ENCODE peak calls at places on chromosome 1, in six cellular contexts. One of them, this sample, is unnamed.

GRCh38 chr1:234978397-234979291 is 150.0 kb downstream of the TOMM20 start:
- DNase-seq in HepG2: peak; percentile 96
- DNase-seq in naive thymus-derived CD4-positive, alpha-beta T cell: peak; percentile 39
- DNase-seq in heart right ventricle: no peak
- DNase-seq in SJSA1: peak; percentile 70
- DNase-seq in CD8-positive, alpha-beta memory T cell: no peak
- DNase-seq in this sample: no peak

GRCh38 chr1:159598196-159598595 is 10.6 kb downstream of the APCS start:
- DNase-seq in HepG2: peak; percentile 18
- DNase-seq in naive thymus-derived CD4-positive, alpha-beta T cell: no peak
- DNase-seq in heart right ventricle: no peak
- DNase-seq in SJSA1: peak; percentile 97
- DNase-seq in CD8-positive, alpha-beta memory T cell: no peak
- DNase-seq in this sample: no peak

GRCh38 chr1:171635661-171636060 is 13.6 kb downstream of the MYOCOS start:
- DNase-seq in HepG2: no peak
- DNase-seq in naive thymus-derived CD4-positive, alpha-beta T cell: no peak
- DNase-seq in heart right ventricle: no peak
- DNase-seq in SJSA1: no peak
- DNase-seq in CD8-positive, alpha-beta memory T cell: no peak
- DNase-seq in this sample: no peak

GRCh38 chr1:24928631-24929090 is 1.4 kb downstream of the RUNX3 start:
- DNase-seq in HepG2: no peak
- DNase-seq in naive thymus-derived CD4-positive, alpha-beta T cell: peak; percentile 72
- DNase-seq in heart right ventricle: no peak
- DNase-seq in SJSA1: peak; percentile 62
- DNase-seq in CD8-positive, alpha-beta memory T cell: no peak
- DNase-seq in this sample: no peak

GRCh38 chr1:24047101-24047459 is 64.9 kb downstream of the MYOM3 start:
- DNase-seq in HepG2: peak; percentile 37
- DNase-seq in naive thymus-derived CD4-positive, alpha-beta T cell: no peak
- DNase-seq in heart right ventricle: no peak
- DNase-seq in SJSA1: peak; percentile 47
- DNase-seq in CD8-positive, alpha-beta memory T cell: no peak
- DNase-seq in this sample: peak; percentile 28

GRCh38 chr1:235557495-235557894 is 53.2 kb upstream of the B3GALNT2 start:
- DNase-seq in HepG2: no peak
- DNase-seq in naive thymus-derived CD4-positive, alpha-beta T cell: no peak
- DNase-seq in heart right ventricle: no peak
- DNase-seq in SJSA1: no peak
- DNase-seq in CD8-positive, alpha-beta memory T cell: no peak
- DNase-seq in this sample: no peak

GRCh38 chr1:210129759-210130158 is 102.8 kb upstream of the SERTAD4 start:
- DNase-seq in HepG2: no peak
- DNase-seq in naive thymus-derived CD4-positive, alpha-beta T cell: no peak
- DNase-seq in heart right ventricle: no peak
- DNase-seq in SJSA1: no peak
- DNase-seq in CD8-positive, alpha-beta memory T cell: no peak
- DNase-seq in this sample: no peak

GRCh38 chr1:152002960-152003359 is 9.3 kb upstream of the S100A10 start:
- DNase-seq in HepG2: no peak
- DNase-seq in naive thymus-derived CD4-positive, alpha-beta T cell: no peak
- DNase-seq in heart right ventricle: no peak
- DNase-seq in SJSA1: no peak
- DNase-seq in CD8-positive, alpha-beta memory T cell: no peak
- DNase-seq in this sample: no peak

GRCh38 chr1:85148524-85149250 is 52.1 kb downstream of the SYDE2 start:
- DNase-seq in HepG2: no peak
- DNase-seq in naive thymus-derived CD4-positive, alpha-beta T cell: no peak
- DNase-seq in heart right ventricle: no peak
- DNase-seq in SJSA1: no peak
- DNase-seq in CD8-positive, alpha-beta memory T cell: no peak
- DNase-seq in this sample: no peak

GRCh38 chr1:40987439-40988276 is 8.2 kb downstream of the CTPS1 start:
- DNase-seq in HepG2: no peak
- DNase-seq in naive thymus-derived CD4-positive, alpha-beta T cell: no peak
- DNase-seq in heart right ventricle: no peak
- DNase-seq in SJSA1: no peak
- DNase-seq in CD8-positive, alpha-beta memory T cell: no peak
- DNase-seq in this sample: no peak

GRCh38 chr1:149917590-149918144 is at the start of gene SV2A:
- DNase-seq in HepG2: peak; percentile 34
- DNase-seq in naive thymus-derived CD4-positive, alpha-beta T cell: peak; percentile 20
- DNase-seq in heart right ventricle: peak; percentile 26
- DNase-seq in SJSA1: peak; percentile 35
- DNase-seq in CD8-positive, alpha-beta memory T cell: peak; percentile 28
- DNase-seq in this sample: peak; percentile 36

GRCh38 chr1:6803357-6803756 is 18.1 kb downstream of the CAMTA1 start:
- DNase-seq in HepG2: peak; percentile 19
- DNase-seq in naive thymus-derived CD4-positive, alpha-beta T cell: no peak
- DNase-seq in heart right ventricle: no peak
- DNase-seq in SJSA1: peak; percentile 22
- DNase-seq in CD8-positive, alpha-beta memory T cell: no peak
- DNase-seq in this sample: no peak

GRCh38 chr1:150536836-150537731 is 12.1 kb upstream of the ADAMTSL4 start:
- DNase-seq in HepG2: no peak
- DNase-seq in naive thymus-derived CD4-positive, alpha-beta T cell: no peak
- DNase-seq in heart right ventricle: no peak
- DNase-seq in SJSA1: no peak
- DNase-seq in CD8-positive, alpha-beta memory T cell: no peak
- DNase-seq in this sample: no peak

GRCh38 chr1:3707298-3707938 is 44.8 kb upstream of the CCDC27 start:
- DNase-seq in HepG2: no peak
- DNase-seq in naive thymus-derived CD4-positive, alpha-beta T cell: no peak
- DNase-seq in heart right ventricle: no peak
- DNase-seq in SJSA1: no peak
- DNase-seq in CD8-positive, alpha-beta memory T cell: no peak
- DNase-seq in this sample: no peak

GRCh38 chr1:88736633-88737248 is 52.7 kb downstream of the PKN2 start:
- DNase-seq in HepG2: peak; percentile 38
- DNase-seq in naive thymus-derived CD4-positive, alpha-beta T cell: no peak
- DNase-seq in heart right ventricle: no peak
- DNase-seq in SJSA1: peak; percentile 10
- DNase-seq in CD8-positive, alpha-beta memory T cell: no peak
- DNase-seq in this sample: no peak

GRCh38 chr1:160993544-160993943 is 27.4 kb downstream of the F11R start:
- DNase-seq in HepG2: peak; percentile 33
- DNase-seq in naive thymus-derived CD4-positive, alpha-beta T cell: no peak
- DNase-seq in heart right ventricle: no peak
- DNase-seq in SJSA1: no peak
- DNase-seq in CD8-positive, alpha-beta memory T cell: no peak
- DNase-seq in this sample: no peak

GRCh38 chr1:220528049-220528678 is at the start of gene MARK1:
- DNase-seq in HepG2: no peak
- DNase-seq in naive thymus-derived CD4-positive, alpha-beta T cell: no peak
- DNase-seq in heart right ventricle: peak; percentile 83
- DNase-seq in SJSA1: peak; percentile 31
- DNase-seq in CD8-positive, alpha-beta memory T cell: no peak
- DNase-seq in this sample: no peak

GRCh38 chr1:25126568-25126967 is 105.7 kb downstream of the SYF2 start:
- DNase-seq in HepG2: peak; percentile 90
- DNase-seq in naive thymus-derived CD4-positive, alpha-beta T cell: no peak
- DNase-seq in heart right ventricle: no peak
- DNase-seq in SJSA1: no peak
- DNase-seq in CD8-positive, alpha-beta memory T cell: no peak
- DNase-seq in this sample: no peak

DNA sequence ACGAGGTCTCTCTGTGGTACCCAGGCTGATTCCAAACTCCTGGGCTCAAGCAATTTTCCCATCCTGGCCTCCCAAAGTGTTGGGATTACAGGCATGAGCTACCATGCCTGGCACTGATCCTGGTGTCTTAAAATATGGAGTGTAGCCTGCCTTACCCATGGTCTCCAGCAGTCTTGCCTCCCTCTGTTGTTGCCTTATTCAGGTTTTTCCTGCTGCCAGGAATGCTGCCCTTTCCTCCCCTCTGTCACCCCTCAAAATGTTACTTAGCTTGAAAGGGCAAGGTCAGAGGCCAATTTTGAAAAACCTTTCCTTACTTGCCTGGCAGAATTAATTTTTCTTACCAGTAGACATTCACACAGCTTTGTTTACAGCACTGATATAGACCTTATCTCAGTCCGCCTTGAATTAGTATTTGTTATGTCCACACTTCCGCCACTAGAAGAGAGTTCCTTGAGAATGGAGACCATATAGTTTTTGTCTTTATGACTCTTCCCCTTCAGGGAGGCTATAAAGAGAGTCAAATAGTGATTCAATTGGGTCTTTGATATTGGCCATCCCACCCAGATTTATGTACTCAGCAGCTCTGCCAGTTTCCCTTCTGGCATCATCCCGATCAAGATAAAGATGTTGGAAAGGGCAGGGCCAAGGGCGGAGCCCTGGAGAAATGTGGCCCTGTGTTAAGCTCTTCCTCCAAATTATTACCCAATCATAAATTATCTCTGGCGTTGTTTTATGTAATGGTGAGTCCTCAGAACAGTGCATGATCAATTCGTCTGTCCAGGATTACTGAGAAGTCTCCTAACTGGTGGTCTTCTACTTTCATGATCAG is 38.8 kb downstream of the C1orf21 start:
- DNase-seq in HepG2: no peak
- DNase-seq in naive thymus-derived CD4-positive, alpha-beta T cell: no peak
- DNase-seq in heart right ventricle: no peak
- DNase-seq in SJSA1: no peak
- DNase-seq in CD8-positive, alpha-beta memory T cell: no peak
- DNase-seq in this sample: no peak
- H3K4me1 ChIP-seq in HepG2: no peaks in the 10 kb centered on the region
- H3K4me1 ChIP-seq in naive thymus-derived CD4-positive, alpha-beta T cell: no peaks in the 10 kb centered on the region
- H3K4me1 ChIP-seq in heart right ventricle: peaks cover 65% of the 10 kb centered on the region
- H3K4me1 ChIP-seq in SJSA1: peaks cover 11% of the 10 kb centered on the region
- H3K4me1 ChIP-seq in CD8-positive, alpha-beta memory T cell: no peaks in the 10 kb centered on the region
- H3K4me1 ChIP-seq in this sample: no peaks in the 10 kb centered on the region

DNA sequence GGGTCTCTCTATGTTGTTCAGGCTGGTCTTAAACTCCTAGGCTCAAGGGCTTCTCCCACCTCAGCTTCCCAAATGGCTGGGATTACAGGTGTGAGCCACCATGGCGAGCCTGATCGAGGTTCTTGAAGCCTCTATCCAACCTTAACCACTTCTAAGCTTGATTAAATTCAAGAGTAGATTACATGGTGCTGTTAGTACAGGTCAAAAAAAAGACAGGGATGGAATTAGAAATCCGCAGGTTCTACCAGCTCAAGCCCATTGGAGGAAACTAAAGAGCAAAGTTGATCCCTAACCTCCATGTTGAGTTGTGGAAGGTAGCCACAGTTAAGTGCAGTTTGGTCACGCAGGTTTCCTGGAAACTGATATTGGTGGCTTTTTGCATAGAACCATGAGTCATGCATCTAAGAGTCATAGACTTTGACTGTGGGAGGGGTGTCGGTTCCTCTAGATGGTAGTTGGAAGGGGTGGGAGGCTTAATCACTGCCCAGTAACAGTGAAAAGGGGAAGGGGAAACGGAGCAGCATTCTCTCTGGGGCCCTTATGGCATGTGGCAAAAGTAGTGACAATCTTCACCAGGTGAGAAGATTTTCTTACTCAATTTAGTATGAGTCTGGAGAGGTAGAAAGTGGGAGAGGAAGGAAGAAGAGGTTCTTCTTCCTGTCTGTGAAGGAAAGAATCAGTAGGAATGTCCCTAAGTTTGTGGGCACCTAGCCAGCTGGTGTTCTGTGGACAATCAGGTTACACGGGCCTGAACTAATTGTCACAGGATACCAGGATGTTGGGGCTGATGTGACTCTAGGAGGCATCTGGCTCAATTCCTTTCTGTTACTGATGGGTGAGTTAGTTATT is 7.0 kb downstream of the CD53 start:
- DNase-seq in HepG2: no peak
- DNase-seq in naive thymus-derived CD4-positive, alpha-beta T cell: no peak
- DNase-seq in heart right ventricle: no peak
- DNase-seq in SJSA1: no peak
- DNase-seq in CD8-positive, alpha-beta memory T cell: peak; percentile 25
- DNase-seq in this sample: no peak
- H3K4me1 ChIP-seq in HepG2: no peaks in the 10 kb centered on the region
- H3K4me1 ChIP-seq in naive thymus-derived CD4-positive, alpha-beta T cell: peaks cover 77% of the 10 kb centered on the region
- H3K4me1 ChIP-seq in heart right ventricle: no peaks in the 10 kb centered on the region
- H3K4me1 ChIP-seq in SJSA1: no peaks in the 10 kb centered on the region
- H3K4me1 ChIP-seq in CD8-positive, alpha-beta memory T cell: peaks cover 89% of the 10 kb centered on the region
- H3K4me1 ChIP-seq in this sample: no peaks in the 10 kb centered on the region

DNA sequence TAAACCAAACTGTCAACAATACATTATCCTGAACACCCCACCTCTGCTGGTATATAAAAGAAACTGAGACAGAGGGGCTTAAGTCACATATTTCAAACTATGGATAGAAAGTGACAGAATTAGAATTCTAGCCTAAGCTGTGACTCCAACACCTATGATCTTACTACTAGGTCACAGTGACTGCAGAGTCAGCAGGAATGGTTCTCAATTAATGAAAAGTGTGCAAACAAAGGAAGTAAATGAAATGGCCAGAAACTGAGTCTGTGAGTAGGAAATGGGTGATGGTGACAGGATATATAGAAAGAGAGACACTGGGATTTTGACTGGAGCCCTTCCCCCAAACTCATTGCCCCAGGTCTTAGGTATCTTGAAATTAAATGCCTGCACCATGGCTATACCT is 38.7 kb upstream of the SDC3 start:
- DNase-seq in HepG2: no peak
- DNase-seq in naive thymus-derived CD4-positive, alpha-beta T cell: no peak
- DNase-seq in heart right ventricle: no peak
- DNase-seq in SJSA1: no peak
- DNase-seq in CD8-positive, alpha-beta memory T cell: no peak
- DNase-seq in this sample: no peak
- H3K4me1 ChIP-seq in HepG2: no peaks in the 10 kb centered on the region
- H3K4me1 ChIP-seq in naive thymus-derived CD4-positive, alpha-beta T cell: no peaks in the 10 kb centered on the region
- H3K4me1 ChIP-seq in heart right ventricle: peaks cover 7% of the 10 kb centered on the region
- H3K4me1 ChIP-seq in SJSA1: no peaks in the 10 kb centered on the region
- H3K4me1 ChIP-seq in CD8-positive, alpha-beta memory T cell: no peaks in the 10 kb centered on the region
- H3K4me1 ChIP-seq in this sample: no peaks in the 10 kb centered on the region

DNA sequence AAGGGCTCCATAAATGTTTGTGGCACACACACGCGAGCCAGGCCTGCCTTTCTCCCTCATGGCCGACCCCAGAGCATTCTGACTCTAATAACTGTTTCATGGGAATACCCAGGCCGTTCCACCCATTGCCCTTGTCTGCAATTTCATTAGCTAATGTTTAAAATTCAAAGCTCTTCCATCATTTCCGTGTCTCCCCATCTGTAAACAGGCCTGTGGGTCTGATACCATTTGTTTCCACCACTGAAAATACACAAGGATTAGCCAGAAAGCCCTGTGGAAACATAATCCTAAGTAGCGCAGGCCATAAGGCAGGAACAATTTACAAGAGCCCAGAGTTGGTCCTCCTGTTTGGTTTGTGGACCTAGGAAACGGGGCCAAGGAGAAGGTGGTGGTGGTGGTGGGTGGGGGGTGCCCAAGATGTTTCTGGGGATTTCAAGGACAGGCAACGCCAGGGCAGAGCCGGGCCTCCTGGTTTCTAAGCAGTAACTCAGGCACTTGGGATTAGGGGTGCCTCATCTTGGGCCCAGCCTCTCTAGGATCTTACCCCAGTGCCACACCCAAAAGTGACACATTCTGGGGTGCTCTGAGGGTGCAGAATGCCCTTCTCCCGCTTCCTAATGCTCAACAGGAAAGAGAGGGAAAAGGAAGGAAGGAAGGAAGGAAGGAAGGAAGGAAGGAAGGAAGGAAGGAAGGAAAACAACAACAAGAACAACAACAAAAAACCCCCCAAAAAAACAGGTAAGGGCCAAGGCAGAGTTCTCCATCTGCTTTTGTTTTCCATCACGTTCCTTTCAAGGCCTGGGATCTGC is 79.4 kb downstream of the SSBP3 start:
- DNase-seq in HepG2: no peak
- DNase-seq in naive thymus-derived CD4-positive, alpha-beta T cell: no peak
- DNase-seq in heart right ventricle: no peak
- DNase-seq in SJSA1: no peak
- DNase-seq in CD8-positive, alpha-beta memory T cell: no peak
- DNase-seq in this sample: no peak
- H3K4me1 ChIP-seq in HepG2: peaks cover 40% of the 10 kb centered on the region
- H3K4me1 ChIP-seq in naive thymus-derived CD4-positive, alpha-beta T cell: no peaks in the 10 kb centered on the region
- H3K4me1 ChIP-seq in heart right ventricle: peaks cover 96% of the 10 kb centered on the region
- H3K4me1 ChIP-seq in SJSA1: peaks cover 39% of the 10 kb centered on the region
- H3K4me1 ChIP-seq in CD8-positive, alpha-beta memory T cell: peaks cover 13% of the 10 kb centered on the region
- H3K4me1 ChIP-seq in this sample: peaks cover 2% of the 10 kb centered on the region

This sample was measured in thoracic aorta.